ENCODE peak calls at places on chromosomes 12 and 14, in seven cellular contexts. C is memory B cell; W is effector memory CD8-positive, alpha-beta T cell; M is skeletal muscle cell; S is sciatic nerve; A is dermis blood vessel endothelial cell; Q is tibial artery. Y is an unnamed sample.

GRCh38 chr14:68784298-68784910 is 8.5 kb downstream of the ZFP36L1 start:
- DNase-seq in C (no peak), W (no peak), M (no peak), S (no peak), A (peak), Q (no peak), Y (no peak)

GRCh38 chr12:57672801-57673200 is 21.1 kb upstream of the OS9 start:
- DNase-seq in C (no peak), W (no peak), M (no peak), S (no peak), A (no peak), Q (no peak), Y (no peak)

GRCh38 chr12:82880442-82880901 is 193.8 kb downstream of the TMTC2 start:
- DNase-seq in C (no peak), W (no peak), M (peak), S (no peak), A (no peak), Q (no peak), Y (no peak)

GRCh38 chr14:105472496-105472991 is 2.1 kb upstream of the CRIP2 start:
- DNase-seq in C (no peak), W (no peak), M (no peak), S (no peak), A (no peak), Q (peak), Y (no peak)

GRCh38 chr12:111076199-111076598 is 155.8 kb upstream of the MYL2 start:
- DNase-seq in C (no peak), W (no peak), M (no peak), S (no peak), A (no peak), Q (no peak), Y (no peak)

GRCh38 chr14:29222671-29223268 is 456.2 kb downstream of the FOXG1 start:
- DNase-seq in C (no peak), W (no peak), M (no peak), S (no peak), A (peak), Q (no peak), Y (peak)

GRCh38 chr14:21923820-21924219 is 250.2 kb upstream of the OR4E1 start:
- DNase-seq in C (peak), W (peak), M (no peak), S (no peak), A (peak), Q (no peak), Y (no peak)

GRCh38 chr12:67667276-67668073 is 18.9 kb downstream of the DYRK2 start:
- DNase-seq in C (no peak), W (no peak), M (no peak), S (peak), A (peak), Q (peak), Y (no peak)

GRCh38 chr12:31019561-31020308 is 53.9 kb upstream of the DDX11 start:
- DNase-seq in C (no peak), W (no peak), M (no peak), S (no peak), A (no peak), Q (no peak), Y (no peak)

GRCh38 chr14:105292810-105293711 is 7.7 kb downstream of the BRF1 start:
- DNase-seq in C (no peak), W (no peak), M (no peak), S (no peak), A (peak), Q (no peak), Y (no peak)

GRCh38 chr12:124921200-124922008 is 7.0 kb upstream of the UBC start:
- DNase-seq in C (peak), W (peak), M (no peak), S (peak), A (peak), Q (no peak), Y (no peak)

GRCh38 chr14:68551045-68551683 is 241.7 kb downstream of the ZFP36L1 start:
- DNase-seq in C (no peak), W (no peak), M (no peak), S (no peak), A (no peak), Q (no peak), Y (no peak)

GRCh38 chr12:73612571-73612970 is 925.1 kb upstream of the ATXN7L3B start:
- DNase-seq in C (no peak), W (no peak), M (no peak), S (no peak), A (no peak), Q (no peak), Y (no peak)

GRCh38 chr14:89813485-89814080 is 140.9 kb downstream of the EFCAB11 start:
- DNase-seq in C (no peak), W (no peak), M (peak), S (no peak), A (no peak), Q (no peak), Y (no peak)

GRCh38 chr12:75784591-75784990 is 247.0 kb downstream of the PHLDA1 start:
- DNase-seq in C (no peak), W (no peak), M (no peak), S (no peak), A (peak), Q (peak), Y (peak)

GRCh38 chr12:57127101-57127709 is 1.1 kb upstream of the LRP1 start:
- DNase-seq in C (peak), W (peak), M (no peak), S (peak), A (peak), Q (peak), Y (peak)